ENCODE peak calls at places on chromosomes 7 and 10, in five cellular contexts. F is gastroesophageal sphincter; S is naive thymus-derived CD4-positive, alpha-beta T cell; A is activated T-cell treated with anti-CD3 and anti-CD28 coated beads, Interleukin-2, amount 50 U/mL, for 4 hours; H is upper lobe of right lung. K is an unnamed sample.

GRCh38 chr7:98238076-98238475 is 14.0 kb downstream of the TECPR1 start:
- ATAC-seq in S (no peak), F (no peak), H (no peak), A (no peak), K (no peak)

GRCh38 chr7:157271991-157272324 is 64.8 kb upstream of the DNAJB6 start:
- ATAC-seq in H (peak; percentile 68), F (peak; percentile 87), S (no peak), A (no peak), K (no peak)

GRCh38 chr10:14244801-14245211 is 85.9 kb downstream of the FRMD4A start:
- ATAC-seq in H (no peak), A (no peak), F (no peak), S (no peak), K (no peak)

GRCh38 chr10:87038786-87039185 is 18.7 kb downstream of the FAM25A start:
- ATAC-seq in A (no peak), H (no peak), S (no peak), F (no peak), K (peak; percentile 31)

GRCh38 chr7:45691155-45691656 is 117.0 kb downstream of the ADCY1 start:
- ATAC-seq in H (peak; percentile 66), A (no peak), S (no peak), F (no peak), K (no peak)

GRCh38 chr10:91711885-91712284 is 79.0 kb upstream of the PPP1R3C start:
- ATAC-seq in F (no peak), S (no peak), H (no peak), A (no peak), K (no peak)

GRCh38 chr10:62853710-62854109 is 37.5 kb upstream of the EGR2 start:
- ATAC-seq in F (no peak), H (peak; percentile 45), A (peak; percentile 47), S (peak; percentile 63), K (peak; percentile 50)

GRCh38 chr7:73909051-73909941 is 48.3 kb downstream of the TMEM270 start:
- ATAC-seq in S (peak; percentile 32), F (peak; percentile 48), A (peak; percentile 7), H (peak; percentile 63), K (peak; percentile 64)

GRCh38 chr7:82343-83155 is 109.8 kb upstream of the FAM20C start:
- ATAC-seq in F (no peak), A (no peak), H (no peak), S (no peak), K (no peak)

K was measured in stimulated activated memory B cell treated with anti-CD40 and anti-IgM and Interleukin-4, amounts not matched to agents 10 μg/mL and 1 μg/mL and 100 μg/mL, for 72 hours.